ENCODE peak calls at places on chromosomes 6 and 20, in ten cellular contexts. O is HCT116, W is GM23338, B is brain microvascular endothelial cell, T is heart right ventricle, U is tibial artery, E is foreskin fibroblast, M is upper lobe of right lung, K is fibroblast of pulmonary artery, D is mucosa of descending colon. Y is an unnamed sample.

GRCh38 chr20:38434310-38434741 is 802 bp downstream of the SNHG17 start:
- DNase-seq in W (peak; percentile 21), M (no peak), K (peak; percentile 28), T (no peak), O (no peak), U (no peak), B (no peak), D (no peak), E (no peak), Y (no peak)

GRCh38 chr20:2301164-2301622 is 5.4 kb downstream of the TGM3 start:
- DNase-seq in D (no peak), K (peak; percentile 29), E (peak; percentile 22), T (no peak), M (peak; percentile 74), B (no peak), U (peak; percentile 72), W (no peak), O (no peak), Y (no peak)

GRCh38 chr6:139323511-139324445 is 32.0 kb upstream of the TXLNB start:
- DNase-seq in B (peak; percentile 80), T (peak; percentile 38), E (peak; percentile 59), D (peak; percentile 83), O (no peak), U (peak; percentile 72), M (peak; percentile 67), W (peak; percentile 86), K (peak; percentile 90), Y (no peak)

GRCh38 chr6:147136057-147136456 is 68.2 kb upstream of the STXBP5 start:
- DNase-seq in D (no peak), E (no peak), T (no peak), K (no peak), W (peak; percentile 30), B (no peak), U (no peak), M (no peak), O (no peak), Y (no peak)

GRCh38 chr6:139981066-139981624 is 606.7 kb upstream of the CITED2 start:
- DNase-seq in W (no peak), T (no peak), U (no peak), B (no peak), K (peak; percentile 31), M (no peak), D (no peak), E (no peak), O (no peak), Y (no peak)

GRCh38 chr20:10672579-10673127 is 1.1 kb downstream of the JAG1 start:
- DNase-seq in D (peak; percentile 71), E (peak; percentile 52), W (peak; percentile 64), T (peak; percentile 65), B (no peak), U (peak; percentile 80), K (peak; percentile 57), M (peak; percentile 84), O (no peak), Y (no peak)

GRCh38 chr6:27294409-27294808 is 17.7 kb downstream of the POM121L2 start:
- DNase-seq in T (no peak), O (no peak), B (no peak), W (no peak), K (no peak), E (no peak), M (no peak), D (no peak), U (no peak), Y (no peak)

GRCh38 chr20:35462351-35462750 is 7.0 kb downstream of the CEP250 start:
- DNase-seq in E (no peak), B (no peak), U (no peak), K (no peak), W (no peak), D (no peak), M (no peak), O (no peak), T (no peak), Y (no peak)

GRCh38 chr20:17614176-17614811 is 44.4 kb downstream of the DSTN start:
- DNase-seq in D (peak; percentile 76), K (peak; percentile 39), U (peak; percentile 95), O (no peak), B (no peak), E (peak; percentile 48), W (peak; percentile 29), M (peak; percentile 76), T (peak; percentile 86), Y (no peak)

GRCh38 chr6:34525431-34526175 is 30.5 kb downstream of the SPDEF start:
- DNase-seq in W (no peak), O (no peak), B (no peak), M (peak; percentile 41), E (no peak), K (no peak), T (no peak), D (no peak), U (no peak), Y (no peak)

GRCh38 chr6:100620085-100620484 is 155.4 kb upstream of the SIM1 start:
- DNase-seq in U (no peak), E (peak; percentile 84), T (no peak), D (no peak), K (peak; percentile 78), W (no peak), O (no peak), B (peak; percentile 79), M (no peak), Y (no peak)

GRCh38 chr6:143747347-143747842 is 69.6 kb downstream of the PHACTR2 start:
- DNase-seq in B (no peak), M (no peak), D (peak; percentile 31), K (no peak), E (no peak), W (peak; percentile 33), T (no peak), U (no peak), O (no peak), Y (no peak)

GRCh38 chr6:79778794-79779193 is 147.7 kb downstream of the SH3BGRL2 start:
- DNase-seq in B (no peak), D (no peak), T (no peak), W (no peak), U (no peak), E (no peak), M (no peak), K (no peak), O (no peak), Y (no peak)

GRCh38 chr6:4030672-4031071 is 48.3 kb downstream of the FAM217A start:
- DNase-seq in M (no peak), U (no peak), T (no peak), O (no peak), D (no peak), K (no peak), W (no peak), E (no peak), B (no peak), Y (no peak)

GRCh38 chr20:41782255-41782654 is 164.1 kb upstream of the CHD6 start:
- DNase-seq in U (no peak), O (no peak), E (no peak), K (no peak), T (no peak), W (no peak), D (no peak), M (no peak), B (no peak), Y (no peak)

GRCh38 chr20:59170406-59171349 is 7.1 kb downstream of the ZNF831 start:
- DNase-seq in D (peak; percentile 61), K (no peak), U (no peak), M (no peak), E (no peak), T (no peak), W (no peak), B (no peak), O (no peak), Y (no peak)

GRCh38 chr6:27495386-27496135 is 22.7 kb upstream of the ZNF184 start:
- DNase-seq in U (peak; percentile 82), D (peak; percentile 26), B (peak; percentile 92), O (peak; percentile 59), M (no peak), K (peak; percentile 83), E (peak; percentile 71), W (peak; percentile 91), T (peak; percentile 44), Y (no peak)

GRCh38 chr20:17723301-17723691 is 23.5 kb downstream of the BANF2 start:
- DNase-seq in O (no peak), T (no peak), B (no peak), D (no peak), U (no peak), W (no peak), M (no peak), E (no peak), K (no peak), Y (no peak)

GRCh38 chr6:20976391-20976790 is 442.1 kb downstream of the CDKAL1 start:
- DNase-seq in W (no peak), D (no peak), K (no peak), U (no peak), B (no peak), E (no peak), M (no peak), O (no peak), T (no peak), Y (no peak)

DNA sequence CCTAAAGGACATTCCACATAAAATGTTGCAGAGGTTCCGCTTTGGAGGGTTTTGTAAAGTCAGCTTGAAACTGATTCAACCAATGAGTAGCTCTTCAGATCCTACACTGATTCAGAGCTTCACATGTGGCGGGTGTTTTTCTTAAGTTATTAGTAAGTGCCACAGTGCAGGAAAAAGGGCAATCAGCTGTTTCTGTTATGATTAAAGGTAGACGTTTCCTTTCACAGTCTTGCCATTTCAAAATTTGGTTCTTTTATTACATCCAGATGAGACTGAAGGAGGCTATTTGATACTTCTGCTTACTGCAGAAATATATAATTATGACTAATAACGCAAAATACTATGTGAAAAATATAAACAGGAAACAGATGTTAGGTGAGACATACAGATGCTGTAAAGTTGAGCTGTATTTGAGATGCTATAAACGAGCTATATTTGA is 443.9 kb downstream of the CDKAL1 start:
- DNase-seq in T (no peak), B (peak; percentile 4), M (no peak), O (no peak), D (no peak), E (peak; percentile 90), W (no peak), K (peak; percentile 7), U (no peak), Y (no peak)
- H3K4me3 ChIP-seq in T (no peak overlapping the region), B (no peak overlapping the region), M (no peak overlapping the region), O (no peak overlapping the region), D (no peak overlapping the region), E (no peak overlapping the region), W (no peak overlapping the region), K (no peak overlapping the region), U (no peak overlapping the region), Y (no peak overlapping the region)

GRCh38 chr6:91464201-91464600 is 877.3 kb upstream of the MAP3K7 start:
- DNase-seq in O (no peak), K (no peak), U (no peak), E (no peak), T (no peak), D (no peak), M (no peak), W (no peak), B (no peak), Y (no peak)
- TF ChIP-seq CTCF in O (no peak), K (no peak), U (no peak), E (no peak), T (no peak), D (no peak), M (no peak), W (no peak), B (no peak), Y (no peak)

GRCh38 chr6:135424385-135424784 is 73.2 kb downstream of the AHI1 start:
- DNase-seq in M (no peak), D (no peak), K (no peak), W (no peak), T (no peak), E (no peak), O (no peak), U (no peak), B (no peak), Y (no peak)
- H3K4me3 ChIP-seq in M (no peak overlapping the region), D (no peak overlapping the region), K (no peak overlapping the region), W (no peak overlapping the region), T (no peak overlapping the region), E (no peak overlapping the region), O (no peak overlapping the region), U (no peak overlapping the region), B (no peak overlapping the region), Y (no peak overlapping the region)

GRCh38 chr6:74280130-74280692 is 584.2 kb downstream of the CD109 start:
- DNase-seq in D (no peak), M (no peak), U (no peak), E (no peak), T (no peak), B (no peak), W (peak; percentile 52), O (no peak), K (no peak), Y (no peak)
- TF ChIP-seq CTCF in D (no peak), M (no peak), U (no peak), E (peak; percentile 34), T (no peak), B (peak; percentile 40), W (peak; percentile 71), O (peak; percentile 65), K (peak; percentile 29), Y (no peak)

Y was measured in retinal pigment epithelial cell.